ENCODE peak calls at places on chromosomes 3 and 15, in seven cellular contexts. G is pancreas, W is GM12865, Y is cardiac fibroblast, R is non-pigmented ciliary epithelial cell, N is T-helper 2 cell, Q is endodermal cell. C is an unnamed sample.

GRCh38 chr15:65069179-65069578 is 1.4 kb upstream of the RASL12 start:
- DNase-seq in Y (peak), R (peak), Q (no peak), G (no peak), N (no peak), W (no peak), C (no peak)

GRCh38 chr3:160477750-160478149 is 28.2 kb upstream of the TRIM59 start:
- DNase-seq in Y (no peak), W (no peak), R (no peak), N (no peak), Q (no peak), G (no peak), C (peak)

GRCh38 chr3:192515661-192516040 is 211.7 kb downstream of the FGF12 start:
- DNase-seq in G (no peak), Y (no peak), R (no peak), N (no peak), Q (no peak), W (no peak), C (no peak)

GRCh38 chr3:147218976-147219375 is 187.4 kb downstream of the ZIC4 start:
- DNase-seq in N (no peak), Y (no peak), Q (no peak), W (no peak), R (no peak), G (no peak), C (no peak)

GRCh38 chr3:192894676-192895075 is 23.0 kb downstream of the MB21D2 start:
- DNase-seq in R (no peak), Q (no peak), Y (no peak), N (no peak), G (no peak), W (no peak), C (no peak)

GRCh38 chr3:133412511-133413165 is 12.8 kb downstream of the BFSP2 start:
- DNase-seq in R (no peak), Q (peak), W (no peak), G (no peak), Y (peak), N (no peak), C (peak)

GRCh38 chr15:83016906-83017305 is 5.5 kb upstream of the C15orf40 start:
- DNase-seq in R (no peak), G (no peak), N (no peak), Y (no peak), Q (no peak), W (no peak), C (no peak)

GRCh38 chr3:12966847-12967750 is 106.1 kb downstream of the IQSEC1 start:
- DNase-seq in W (no peak), Y (peak), Q (no peak), G (peak), R (no peak), N (no peak), C (no peak)

GRCh38 chr3:107404727-107405519 is 27.7 kb downstream of the CCDC54 start:
- DNase-seq in Y (peak), W (no peak), G (no peak), Q (no peak), R (no peak), N (no peak), C (no peak)

GRCh38 chr3:23435904-23436303 is 232.8 kb downstream of the UBE2E2 start:
- DNase-seq in R (no peak), G (no peak), Y (no peak), N (no peak), W (no peak), Q (peak), C (no peak)

GRCh38 chr15:52011711-52012144 is 7.3 kb upstream of the MAPK6 start:
- DNase-seq in Y (peak), W (peak), N (no peak), G (no peak), Q (no peak), R (no peak), C (no peak)

GRCh38 chr15:78791357-78791756 is 19.9 kb downstream of the ADAMTS7 start:
- DNase-seq in N (no peak), G (no peak), Q (peak), W (no peak), R (no peak), Y (no peak), C (no peak)

GRCh38 chr15:66089049-66089448 is 164.5 kb downstream of the MEGF11 start:
- DNase-seq in N (no peak), G (no peak), Q (peak), R (no peak), Y (peak), W (no peak), C (no peak)

GRCh38 chr3:70065666-70066253 is 66.2 kb downstream of the SAMMSON start:
- DNase-seq in Y (no peak), Q (peak), N (no peak), W (no peak), G (no peak), R (no peak), C (peak)

GRCh38 chr3:155407971-155408370 is 114.5 kb upstream of the STRIT1 start:
- DNase-seq in Q (no peak), R (no peak), W (no peak), N (no peak), Y (no peak), G (no peak), C (no peak)

GRCh38 chr15:57235865-57236264 is 140.4 kb upstream of the CGNL1 start:
- DNase-seq in W (no peak), G (no peak), Q (no peak), N (no peak), Y (peak), R (no peak), C (no peak)

GRCh38 chr3:149783576-149783975 is 8.8 kb downstream of the ANKUB1 start:
- DNase-seq in Q (no peak), G (no peak), N (no peak), Y (peak), W (no peak), R (peak), C (no peak)

GRCh38 chr3:50675179-50676030 is 678 bp downstream of the DOCK3 start:
- DNase-seq in W (no peak), Y (no peak), N (peak), R (no peak), Q (peak), G (peak), C (peak)

GRCh38 chr15:63870403-63871209 is 36.9 kb upstream of the HERC1 start:
- DNase-seq in R (peak), N (no peak), Q (peak), G (peak), Y (peak), W (no peak), C (peak)

GRCh38 chr3:108319428-108320053 is 23.2 kb downstream of the HHLA2 start:
- DNase-seq in W (peak), Q (no peak), G (peak), N (no peak), R (no peak), Y (peak), C (no peak)

GRCh38 chr3:42012378-42012934 is 50.6 kb upstream of the ULK4 start:
- DNase-seq in N (no peak), R (no peak), Q (no peak), W (no peak), G (no peak), Y (no peak), C (no peak)

GRCh38 chr3:51389423-51390183 is 1.5 kb upstream of the RBM15B start:
- DNase-seq in W (peak), R (no peak), N (peak), Y (peak), G (no peak), Q (peak), C (peak)

GRCh38 chr3:173745952-173746682 is 348.6 kb downstream of the NLGN1 start:
- DNase-seq in G (no peak), Y (peak), R (no peak), N (no peak), Q (no peak), W (no peak), C (peak)

GRCh38 chr3:37812497-37812896 is 49.2 kb upstream of the CTDSPL start:
- DNase-seq in G (no peak), Y (peak), Q (no peak), R (no peak), W (no peak), N (no peak), C (no peak)

GRCh38 chr15:55074431-55074830 is 122.3 kb downstream of the RSL24D1 start:
- DNase-seq in G (no peak), W (no peak), Y (no peak), N (no peak), R (no peak), Q (no peak), C (no peak)

GRCh38 chr3:183822631-183823030 is 2.7 kb downstream of the MAP6D1 start:
- DNase-seq in G (no peak), R (no peak), Q (peak), Y (no peak), N (no peak), W (no peak), C (peak)

GRCh38 chr3:107796786-107797185 is 274.0 kb downstream of the BBX start:
- DNase-seq in Q (no peak), Y (peak), R (peak), N (no peak), G (no peak), W (no peak), C (no peak)

GRCh38 chr3:52237659-52238172 is 1.2 kb downstream of the TWF2 start:
- DNase-seq in G (peak), Y (peak), W (no peak), N (no peak), Q (peak), R (peak), C (peak)